ENCODE peak calls at places on chromosomes 13 and 19, in six cellular contexts. One of them, this sample, is unnamed.

GRCh38 chr13:53782400-53783030 is 753.9 kb downstream of the OLFM4 start:
- DNase-seq in H1: peak; percentile 47
- DNase-seq in fibroblast of lung: peak; percentile 26
- DNase-seq in DND-41: peak; percentile 23
- DNase-seq in OCI-LY7: peak; percentile 50
- DNase-seq in stomach: peak; percentile 32
- DNase-seq in this sample: peak; percentile 19

GRCh38 chr19:39142655-39143054 is 17.1 kb downstream of the PAK4 start:
- DNase-seq in H1: no peak
- DNase-seq in fibroblast of lung: no peak
- DNase-seq in DND-41: no peak
- DNase-seq in OCI-LY7: no peak
- DNase-seq in stomach: no peak
- DNase-seq in this sample: no peak

GRCh38 chr13:23797276-23797903 is 91.8 kb downstream of the MIPEP start:
- DNase-seq in H1: no peak
- DNase-seq in fibroblast of lung: no peak
- DNase-seq in DND-41: no peak
- DNase-seq in OCI-LY7: no peak
- DNase-seq in stomach: no peak
- DNase-seq in this sample: no peak

GRCh38 chr19:38837656-38838121 is 6.1 kb upstream of the ECH1 start:
- DNase-seq in H1: no peak
- DNase-seq in fibroblast of lung: peak; percentile 46
- DNase-seq in DND-41: no peak
- DNase-seq in OCI-LY7: no peak
- DNase-seq in stomach: peak; percentile 55
- DNase-seq in this sample: no peak

GRCh38 chr19:35266904-35267817 is 1.6 kb upstream of the USF2 start:
- DNase-seq in H1: peak; percentile 70
- DNase-seq in fibroblast of lung: no peak
- DNase-seq in DND-41: peak; percentile 59
- DNase-seq in OCI-LY7: peak; percentile 58
- DNase-seq in stomach: no peak
- DNase-seq in this sample: no peak

GRCh38 chr13:39038569-39038898 is 278 bp downstream of the NHLRC3 start:
- DNase-seq in H1: no peak
- DNase-seq in fibroblast of lung: no peak
- DNase-seq in DND-41: no peak
- DNase-seq in OCI-LY7: peak; percentile 66
- DNase-seq in stomach: no peak
- DNase-seq in this sample: no peak

GRCh38 chr13:65834897-65835296 is 1395.2 kb downstream of the PCDH9 start:
- DNase-seq in H1: no peak
- DNase-seq in fibroblast of lung: no peak
- DNase-seq in DND-41: no peak
- DNase-seq in OCI-LY7: no peak
- DNase-seq in stomach: no peak
- DNase-seq in this sample: no peak

GRCh38 chr19:28021316-28022185 is 1191.4 kb downstream of the UQCRFS1 start:
- DNase-seq in H1: no peak
- DNase-seq in fibroblast of lung: no peak
- DNase-seq in DND-41: peak; percentile 73
- DNase-seq in OCI-LY7: no peak
- DNase-seq in stomach: no peak
- DNase-seq in this sample: no peak

GRCh38 chr13:77988355-77988754 is 69.7 kb upstream of the EDNRB start:
- DNase-seq in H1: no peak
- DNase-seq in fibroblast of lung: no peak
- DNase-seq in DND-41: no peak
- DNase-seq in OCI-LY7: no peak
- DNase-seq in stomach: no peak
- DNase-seq in this sample: no peak

GRCh38 chr19:51531349-51532315 is at the start of gene SIGLEC6:
- DNase-seq in H1: no peak
- DNase-seq in fibroblast of lung: no peak
- DNase-seq in DND-41: no peak
- DNase-seq in OCI-LY7: peak; percentile 37
- DNase-seq in stomach: peak; percentile 37
- DNase-seq in this sample: no peak

GRCh38 chr13:30307966-30308290 is 577 bp upstream of the KATNAL1 start:
- DNase-seq in H1: no peak
- DNase-seq in fibroblast of lung: no peak
- DNase-seq in DND-41: no peak
- DNase-seq in OCI-LY7: peak; percentile 34
- DNase-seq in stomach: no peak
- DNase-seq in this sample: no peak

GRCh38 chr19:54952591-54953344 is 5.4 kb upstream of the NLRP7 start:
- DNase-seq in H1: no peak
- DNase-seq in fibroblast of lung: peak; percentile 96
- DNase-seq in DND-41: no peak
- DNase-seq in OCI-LY7: no peak
- DNase-seq in stomach: no peak
- DNase-seq in this sample: no peak

GRCh38 chr13:95948646-95949045 is 104.6 kb downstream of the UGGT2 start:
- DNase-seq in H1: no peak
- DNase-seq in fibroblast of lung: peak; percentile 39
- DNase-seq in DND-41: no peak
- DNase-seq in OCI-LY7: no peak
- DNase-seq in stomach: no peak
- DNase-seq in this sample: no peak

GRCh38 chr13:50410921-50411712 is 395.9 kb downstream of the KCNRG start:
- DNase-seq in H1: no peak
- DNase-seq in fibroblast of lung: peak; percentile 93
- DNase-seq in DND-41: no peak
- DNase-seq in OCI-LY7: no peak
- DNase-seq in stomach: no peak
- DNase-seq in this sample: peak; percentile 56

GRCh38 chr19:41480336-41480735 is 37.4 kb downstream of the ERICH4 start:
- DNase-seq in H1: no peak
- DNase-seq in fibroblast of lung: no peak
- DNase-seq in DND-41: no peak
- DNase-seq in OCI-LY7: no peak
- DNase-seq in stomach: no peak
- DNase-seq in this sample: no peak

GRCh38 chr13:59304596-59304995 is 859.1 kb downstream of the DIAPH3 start:
- DNase-seq in H1: no peak
- DNase-seq in fibroblast of lung: no peak
- DNase-seq in DND-41: no peak
- DNase-seq in OCI-LY7: no peak
- DNase-seq in stomach: no peak
- DNase-seq in this sample: no peak

GRCh38 chr13:46542833-46543232 is 10.1 kb upstream of the LRCH1 start:
- DNase-seq in H1: no peak
- DNase-seq in fibroblast of lung: no peak
- DNase-seq in DND-41: peak; percentile 37
- DNase-seq in OCI-LY7: no peak
- DNase-seq in stomach: no peak
- DNase-seq in this sample: no peak

GRCh38 chr19:6451583-6452222 is 7.9 kb downstream of the SLC25A23 start:
- DNase-seq in H1: no peak
- DNase-seq in fibroblast of lung: no peak
- DNase-seq in DND-41: no peak
- DNase-seq in OCI-LY7: no peak
- DNase-seq in stomach: no peak
- DNase-seq in this sample: no peak

GRCh38 chr19:49555600-49556411 is 24.6 kb downstream of the NOSIP start:
- DNase-seq in H1: peak; percentile 95
- DNase-seq in fibroblast of lung: peak; percentile 56
- DNase-seq in DND-41: peak; percentile 61
- DNase-seq in OCI-LY7: peak; percentile 71
- DNase-seq in stomach: peak; percentile 54
- DNase-seq in this sample: no peak

GRCh38 chr19:5485286-5485636 is 30.0 kb downstream of the ZNRF4 start:
- DNase-seq in H1: no peak
- DNase-seq in fibroblast of lung: no peak
- DNase-seq in DND-41: no peak
- DNase-seq in OCI-LY7: no peak
- DNase-seq in stomach: no peak
- DNase-seq in this sample: no peak

GRCh38 chr19:12453495-12453894 is 12.7 kb upstream of the ZNF443 start:
- DNase-seq in H1: no peak
- DNase-seq in fibroblast of lung: no peak
- DNase-seq in DND-41: no peak
- DNase-seq in OCI-LY7: no peak
- DNase-seq in stomach: no peak
- DNase-seq in this sample: no peak

GRCh38 chr13:79404985-79405384 is 1.1 kb downstream of the RBM26 start:
- DNase-seq in H1: no peak
- DNase-seq in fibroblast of lung: peak; percentile 23
- DNase-seq in DND-41: no peak
- DNase-seq in OCI-LY7: no peak
- DNase-seq in stomach: no peak
- DNase-seq in this sample: no peak
- H3K4me3 ChIP-seq in H1: peak overlapping the region; percentile 92
- H3K4me3 ChIP-seq in fibroblast of lung: peak overlapping the region; percentile 94
- H3K4me3 ChIP-seq in DND-41: peak overlapping the region; percentile 66
- H3K4me3 ChIP-seq in OCI-LY7: peak overlapping the region; percentile 98
- H3K4me3 ChIP-seq in stomach: peak overlapping the region; percentile 98
- H3K4me3 ChIP-seq in this sample: peak overlapping the region; percentile 86

GRCh38 chr13:112969692-112970338 is 801 bp downstream of the MCF2L start:
- DNase-seq in H1: no peak
- DNase-seq in fibroblast of lung: no peak
- DNase-seq in DND-41: no peak
- DNase-seq in OCI-LY7: no peak
- DNase-seq in stomach: no peak
- DNase-seq in this sample: no peak

GRCh38 chr13:112968380-112968909 is 569 bp upstream of the MCF2L start:
- DNase-seq in H1: no peak
- DNase-seq in fibroblast of lung: no peak
- DNase-seq in DND-41: peak; percentile 38
- DNase-seq in OCI-LY7: peak; percentile 24
- DNase-seq in stomach: peak; percentile 79
- DNase-seq in this sample: no peak

GRCh38 chr13:112970552-112971287 is 1.7 kb downstream of the MCF2L start:
- DNase-seq in H1: no peak
- DNase-seq in fibroblast of lung: no peak
- DNase-seq in DND-41: no peak
- DNase-seq in OCI-LY7: no peak
- DNase-seq in stomach: no peak
- DNase-seq in this sample: no peak

GRCh38 chr13:112967666-112968379 is 1.2 kb upstream of the MCF2L start:
- DNase-seq in H1: no peak
- DNase-seq in fibroblast of lung: no peak
- DNase-seq in DND-41: no peak
- DNase-seq in OCI-LY7: no peak
- DNase-seq in stomach: no peak
- DNase-seq in this sample: no peak

DNA sequence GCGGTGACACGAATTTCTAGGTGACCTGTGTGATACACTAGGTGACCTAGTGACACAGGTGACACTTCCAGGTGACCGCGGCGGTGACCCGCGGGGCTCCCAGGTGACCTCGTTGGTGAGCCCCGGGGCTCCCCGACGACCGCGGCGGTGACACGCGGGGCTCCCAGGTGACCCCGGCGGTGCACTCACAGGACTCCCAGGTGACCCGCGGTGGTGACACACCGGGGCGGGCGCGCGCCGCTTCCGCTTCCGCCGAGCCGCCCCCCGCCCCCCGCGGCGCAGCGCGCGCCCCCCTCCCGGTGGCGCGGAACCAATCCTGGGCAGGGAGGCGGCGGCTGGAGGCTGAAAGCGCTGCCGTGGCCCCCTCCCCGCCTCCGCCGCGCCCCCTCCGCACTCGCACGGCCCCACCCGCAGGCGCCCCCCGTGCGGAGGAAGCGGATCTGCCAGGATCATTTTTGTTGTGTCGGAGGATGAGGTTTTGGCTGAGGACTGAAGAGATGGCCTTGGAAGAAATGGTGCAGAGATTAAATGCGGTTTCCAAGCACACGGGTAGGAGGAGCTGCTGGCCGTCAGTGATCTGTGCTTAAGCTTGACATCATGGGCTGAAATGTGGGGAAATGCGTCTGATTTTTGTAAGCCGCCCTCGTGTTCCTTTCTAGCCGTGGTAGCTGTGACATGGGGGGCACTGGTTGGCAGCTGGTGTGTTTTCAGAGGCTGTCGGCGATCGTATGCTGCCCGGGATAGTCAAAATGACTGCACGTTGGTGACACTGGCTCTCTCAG is at the start of gene MCF2L:
- DNase-seq in H1: peak; percentile 72
- DNase-seq in fibroblast of lung: peak; percentile 25
- DNase-seq in DND-41: peak; percentile 73
- DNase-seq in OCI-LY7: peak; percentile 70
- DNase-seq in stomach: peak; percentile 56
- DNase-seq in this sample: no peak
- TF ChIP-seq CTCF in H1: no peak
- TF ChIP-seq CTCF in fibroblast of lung: no peak
- TF ChIP-seq CTCF in DND-41: peak; percentile 42
- TF ChIP-seq CTCF in OCI-LY7: peak; percentile 41
- TF ChIP-seq CTCF in stomach: no peak
- TF ChIP-seq CTCF in this sample: no peak

GRCh38 chr13:113609616-113610015 is 25.1 kb downstream of the TFDP1 start:
- DNase-seq in H1: no peak
- DNase-seq in fibroblast of lung: no peak
- DNase-seq in DND-41: no peak
- DNase-seq in OCI-LY7: no peak
- DNase-seq in stomach: no peak
- DNase-seq in this sample: no peak

GRCh38 chr13:113608246-113608635 is 23.7 kb downstream of the TFDP1 start:
- DNase-seq in H1: no peak
- DNase-seq in fibroblast of lung: no peak
- DNase-seq in DND-41: no peak
- DNase-seq in OCI-LY7: no peak
- DNase-seq in stomach: no peak
- DNase-seq in this sample: no peak

GRCh38 chr13:113608967-113609533 is 24.5 kb downstream of the TFDP1 start:
- DNase-seq in H1: no peak
- DNase-seq in fibroblast of lung: no peak
- DNase-seq in DND-41: no peak
- DNase-seq in OCI-LY7: no peak
- DNase-seq in stomach: no peak
- DNase-seq in this sample: no peak

GRCh38 chr13:113611996-113612395 is 27.4 kb downstream of the TFDP1 start:
- DNase-seq in H1: no peak
- DNase-seq in fibroblast of lung: no peak
- DNase-seq in DND-41: no peak
- DNase-seq in OCI-LY7: no peak
- DNase-seq in stomach: no peak
- DNase-seq in this sample: no peak

GRCh38 chr13:113610266-113610665 is 25.7 kb downstream of the TFDP1 start:
- DNase-seq in H1: no peak
- DNase-seq in fibroblast of lung: no peak
- DNase-seq in DND-41: no peak
- DNase-seq in OCI-LY7: no peak
- DNase-seq in stomach: no peak
- DNase-seq in this sample: no peak
- H3K36me3 ChIP-seq in H1: peaks cover 5% of the 10 kb centered on the region
- H3K36me3 ChIP-seq in fibroblast of lung: peaks cover 30% of the 10 kb centered on the region
- H3K36me3 ChIP-seq in DND-41: peaks cover 98% of the 10 kb centered on the region
- H3K36me3 ChIP-seq in OCI-LY7: peaks cover 92% of the 10 kb centered on the region
- H3K36me3 ChIP-seq in stomach: peaks cover 75% of the 10 kb centered on the region
- H3K36me3 ChIP-seq in this sample: no peaks in the 10 kb centered on the region

DNA sequence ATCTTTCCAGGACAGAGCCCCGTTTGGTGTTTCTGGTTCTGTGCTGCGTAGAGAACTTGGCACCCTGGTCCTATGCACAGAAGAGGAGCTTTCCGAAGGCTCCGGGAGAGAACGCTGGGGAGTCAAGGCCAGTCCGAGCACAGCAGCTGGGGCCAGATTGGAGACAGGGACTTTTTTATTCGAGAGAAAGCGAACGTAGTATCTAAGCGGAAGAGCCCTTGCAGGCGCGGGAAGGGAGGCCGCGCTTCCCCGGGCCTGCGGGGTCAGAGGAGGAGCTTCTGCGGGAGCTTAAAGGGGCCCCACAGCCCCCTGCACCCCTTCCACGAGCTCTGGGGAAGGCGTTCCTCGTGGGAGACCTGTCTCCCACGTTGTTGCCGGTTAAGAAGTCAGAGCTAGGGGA is 48.6 kb upstream of the ARHGEF7 start:
- DNase-seq in H1: no peak
- DNase-seq in fibroblast of lung: no peak
- DNase-seq in DND-41: no peak
- DNase-seq in OCI-LY7: no peak
- DNase-seq in stomach: no peak
- DNase-seq in this sample: no peak
- H3K4me3 ChIP-seq in H1: peak overlapping the region; percentile 10
- H3K4me3 ChIP-seq in fibroblast of lung: no peak overlapping the region
- H3K4me3 ChIP-seq in DND-41: no peak overlapping the region
- H3K4me3 ChIP-seq in OCI-LY7: no peak overlapping the region
- H3K4me3 ChIP-seq in stomach: peak overlapping the region; percentile 51
- H3K4me3 ChIP-seq in this sample: no peak overlapping the region